ENCODE peak calls at places on chromosomes 16 and 17, in eight cellular contexts. E is lung; J is fibroblast of lung; Q is CD8-positive, alpha-beta T cell; N is right lobe of liver; M is colonic mucosa; H is GM23338; T is ascending aorta. V is an unnamed sample. For H3K4me1, the result is how much of the 10 kb centered on the place peaks cover.

GRCh38 chr16:69830534-69831211 is 68.5 kb downstream of the WWP2 start:
- DNase-seq in N (no peak), H (no peak), Q (no peak), J (no peak), M (no peak), T (no peak), E (peak), V (no peak)

GRCh38 chr17:54372071-54372720 is 528.5 kb upstream of the TOM1L1 start:
- DNase-seq in M (no peak), T (no peak), N (no peak), Q (no peak), J (no peak), H (peak), E (no peak), V (no peak)

GRCh38 chr16:62738631-62739030 is 702.4 kb upstream of the CDH8 start:
- DNase-seq in M (no peak), N (no peak), T (no peak), J (no peak), H (no peak), Q (no peak), E (no peak), V (no peak)

GRCh38 chr17:73654241-73654640 is 10.0 kb upstream of the SDK2 start:
- DNase-seq in Q (no peak), N (no peak), J (no peak), M (no peak), H (no peak), E (peak), T (no peak), V (no peak)

GRCh38 chr17:21379080-21379711 is 3.0 kb downstream of the KCNJ12 start:
- DNase-seq in J (no peak), H (no peak), T (no peak), E (no peak), M (peak), N (no peak), Q (no peak), V (peak)

GRCh38 chr17:58191259-58191896 is 1.1 kb upstream of the EPX start:
- DNase-seq in Q (no peak), N (no peak), M (no peak), T (peak), J (no peak), E (no peak), H (no peak), V (no peak)

GRCh38 chr16:12614662-12615278 is 188.9 kb downstream of the CPPED1 start:
- DNase-seq in M (no peak), Q (no peak), H (no peak), J (no peak), E (no peak), N (no peak), T (no peak), V (no peak)

GRCh38 chr17:46739982-46740381 is 78.5 kb downstream of the WNT3 start:
- DNase-seq in J (no peak), H (no peak), E (no peak), M (no peak), Q (no peak), T (no peak), N (no peak), V (no peak)

GRCh38 chr16:28879261-28879840 is 1.1 kb downstream of the ATP2A1 start:
- DNase-seq in T (no peak), J (no peak), M (peak), E (no peak), Q (no peak), N (no peak), H (no peak), V (no peak)

GRCh38 chr16:88074041-88074440 is 122.8 kb downstream of the BANP start:
- DNase-seq in J (no peak), E (no peak), M (no peak), H (no peak), N (no peak), Q (no peak), T (no peak), V (no peak)
- H3K4me3 ChIP-seq in J (no peak), E (no peak), M (no peak), H (no peak), N (no peak), Q (no peak), T (no peak), V (no peak)

GRCh38 chr17:42414782-42415409 is 8.2 kb downstream of the CAVIN1 start:
- DNase-seq in H (no peak), Q (peak), J (no peak), E (peak), N (no peak), T (no peak), M (no peak), V (no peak)
- H3K27ac ChIP-seq in H (peak), Q (no peak), J (no peak), E (peak), N (no peak), T (peak), M (no peak), V (peak)

GRCh38 chr17:35795871-35796265 is 427 bp upstream of the MMP28 start:
- DNase-seq in E (peak), T (no peak), Q (no peak), H (no peak), J (no peak), N (no peak), M (no peak), V (no peak)
- H3K4me1 ChIP-seq in E (under half), T (under half), Q (under half), H (under half), J (under half), N (under half), M (under half), V (under half)

DNA sequence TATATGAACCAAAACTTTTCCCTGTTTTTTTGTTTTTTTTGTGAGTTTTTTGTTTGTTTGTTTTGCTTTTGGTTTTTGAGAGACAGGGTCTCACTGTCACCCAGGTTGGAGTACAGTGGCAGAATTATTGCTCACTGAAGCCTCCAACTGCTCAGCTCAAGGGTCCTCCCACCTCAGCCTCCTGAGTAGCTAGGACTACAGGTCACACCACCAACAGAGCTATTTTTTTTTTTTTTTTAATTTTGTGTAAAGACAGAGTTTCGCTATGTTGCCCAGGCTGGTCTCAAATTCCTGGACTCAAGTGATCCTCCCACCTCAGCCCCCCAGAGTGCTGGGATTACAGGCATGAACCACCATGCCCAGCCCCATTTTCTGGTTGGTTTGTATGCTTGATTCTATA is 28.6 kb downstream of the CMTM4 start:
- DNase-seq in T (no peak), E (no peak), J (no peak), M (no peak), N (no peak), H (no peak), Q (no peak), V (no peak)
- H3K4me3 ChIP-seq in T (no peak), E (no peak), J (no peak), M (no peak), N (no peak), H (no peak), Q (no peak), V (no peak)

DNA sequence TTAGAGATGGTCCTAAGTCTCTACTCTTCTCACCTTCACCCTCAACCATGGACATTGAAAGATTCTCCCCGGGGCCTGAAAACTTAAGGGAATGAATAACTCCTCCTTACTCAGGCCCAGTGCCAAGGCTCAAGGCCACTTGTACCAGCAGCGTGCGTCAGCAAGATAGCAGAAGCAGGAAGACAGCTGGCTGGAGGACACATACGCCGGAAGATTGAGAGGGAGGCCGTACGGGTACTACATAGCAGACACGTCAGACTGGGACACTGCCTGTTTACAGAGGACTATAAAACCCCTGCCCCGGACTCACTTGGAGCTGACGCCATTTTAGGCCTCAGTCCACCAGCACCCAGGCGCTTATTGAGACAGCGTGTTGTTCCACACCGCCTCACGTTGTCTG is 75.8 kb upstream of the MED13 start:
- DNase-seq in T (no peak), Q (no peak), H (no peak), J (no peak), M (peak), E (no peak), N (no peak), V (no peak)
- H3K27ac ChIP-seq in T (no peak), Q (no peak), H (no peak), J (no peak), M (no peak), E (no peak), N (no peak), V (no peak)

GRCh38 chr16:80992676-80993292 is 13.9 kb downstream of the CMC2 start:
- DNase-seq in M (no peak), J (no peak), N (no peak), Q (no peak), H (no peak), T (no peak), E (no peak), V (no peak)

GRCh38 chr16:80989801-80990200 is 16.9 kb downstream of the CMC2 start:
- DNase-seq in J (no peak), M (no peak), E (no peak), N (no peak), Q (no peak), T (no peak), H (no peak), V (no peak)

GRCh38 chr16:80990577-80990976 is 16.1 kb downstream of the CMC2 start:
- DNase-seq in T (no peak), Q (no peak), J (no peak), M (no peak), N (no peak), H (no peak), E (no peak), V (no peak)

GRCh38 chr16:80991792-80992430 is 14.8 kb downstream of the CMC2 start:
- DNase-seq in E (no peak), N (no peak), T (no peak), H (no peak), Q (no peak), J (no peak), M (no peak), V (no peak)

DNA sequence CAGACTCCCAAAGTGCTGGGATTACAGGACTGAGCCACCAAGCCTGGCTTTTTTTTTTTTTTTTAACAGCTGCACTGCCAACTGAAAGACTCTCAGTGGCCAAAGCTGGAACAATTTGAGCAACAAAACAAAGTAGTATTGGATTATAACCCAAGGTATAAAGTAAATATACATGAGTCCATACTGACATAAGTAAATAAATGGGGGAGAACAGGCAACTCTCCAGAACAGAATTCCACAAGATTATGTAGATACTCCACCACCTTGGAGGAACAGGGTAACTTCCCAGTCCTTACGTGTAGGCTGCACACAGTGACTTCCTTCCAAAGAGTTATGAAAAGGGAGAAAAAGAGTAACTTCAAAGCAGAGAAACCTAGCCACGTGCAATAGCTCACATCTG is 15.7 kb downstream of the CMC2 start:
- DNase-seq in T (no peak), H (no peak), Q (no peak), N (no peak), M (no peak), E (no peak), J (no peak), V (no peak)
- H3K4me1 ChIP-seq in T (under half), H (under half), Q (under half), N (under half), M (under half), E (under half), J (under half), V (under half)

DNA sequence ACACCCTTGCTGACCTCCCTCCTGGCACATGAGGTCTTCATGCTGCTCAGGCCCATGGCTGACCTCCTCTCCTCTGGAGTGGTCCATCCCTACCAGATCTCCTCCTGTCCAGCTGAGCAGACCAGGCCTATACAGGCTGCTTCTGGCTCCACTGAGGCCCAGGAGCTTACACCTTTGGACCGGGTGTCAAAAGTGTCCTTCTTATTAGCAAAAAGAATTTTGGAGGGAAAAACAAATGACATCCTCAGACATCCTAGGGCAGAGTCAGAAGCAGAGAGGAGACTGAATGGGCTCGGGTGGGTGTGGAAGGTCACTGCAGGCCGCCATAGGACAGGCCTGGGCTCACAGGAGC is 38.1 kb downstream of the WSB1 start:
- DNase-seq in H (no peak), E (no peak), T (no peak), M (no peak), Q (no peak), J (no peak), N (no peak), V (no peak)
- H3K4me3 ChIP-seq in H (peak), E (no peak), T (no peak), M (no peak), Q (no peak), J (no peak), N (no peak), V (peak)

DNA sequence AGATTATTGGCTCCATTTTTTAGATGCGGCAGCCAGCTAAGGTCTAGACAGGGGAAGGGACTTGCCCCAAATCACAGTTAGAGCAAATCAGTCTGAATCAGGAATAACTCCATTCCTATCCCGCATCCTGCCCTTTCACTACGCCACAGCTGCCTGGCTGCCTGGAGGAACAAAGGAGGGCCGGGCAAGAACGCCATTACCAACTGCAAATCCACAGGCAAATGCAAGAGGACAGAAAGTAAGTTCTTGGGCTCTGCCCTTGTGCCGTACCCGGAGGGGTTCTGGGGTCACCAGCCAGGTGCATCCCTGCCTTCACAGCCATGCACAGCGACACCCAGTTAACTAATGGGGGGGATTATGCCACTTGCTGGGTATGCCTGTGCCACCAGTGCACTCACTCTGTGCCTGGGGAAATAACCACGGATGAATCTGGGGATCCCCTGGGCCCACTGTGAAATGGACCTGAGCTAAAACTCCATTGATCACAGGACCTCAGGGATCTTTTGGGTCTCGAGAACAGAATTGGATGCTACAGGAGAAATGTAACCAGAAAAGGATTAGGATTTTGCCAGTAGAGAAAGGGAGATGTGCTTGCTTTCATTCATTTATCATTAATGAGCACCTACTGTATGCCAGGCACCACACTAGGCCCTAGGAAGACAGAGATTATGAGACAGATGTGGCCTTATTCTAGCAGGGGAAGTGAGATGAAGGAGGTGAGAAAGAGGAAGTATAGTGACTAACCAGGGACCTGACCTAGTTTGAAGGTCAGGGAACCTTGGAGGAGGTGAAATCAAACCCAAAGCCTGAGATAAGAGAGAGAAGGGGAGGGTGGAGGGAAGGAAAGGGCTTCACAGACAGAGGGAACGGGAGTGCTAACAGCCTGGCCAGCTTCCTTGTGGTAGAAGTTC is 17.7 kb downstream of the BCL7C start:
- DNase-seq in H (peak), M (peak), T (no peak), E (no peak), J (peak), Q (peak), N (no peak), V (no peak)
- H3K27ac ChIP-seq in H (peak), M (peak), T (peak), E (peak), J (peak), Q (peak), N (peak), V (peak)

DNA sequence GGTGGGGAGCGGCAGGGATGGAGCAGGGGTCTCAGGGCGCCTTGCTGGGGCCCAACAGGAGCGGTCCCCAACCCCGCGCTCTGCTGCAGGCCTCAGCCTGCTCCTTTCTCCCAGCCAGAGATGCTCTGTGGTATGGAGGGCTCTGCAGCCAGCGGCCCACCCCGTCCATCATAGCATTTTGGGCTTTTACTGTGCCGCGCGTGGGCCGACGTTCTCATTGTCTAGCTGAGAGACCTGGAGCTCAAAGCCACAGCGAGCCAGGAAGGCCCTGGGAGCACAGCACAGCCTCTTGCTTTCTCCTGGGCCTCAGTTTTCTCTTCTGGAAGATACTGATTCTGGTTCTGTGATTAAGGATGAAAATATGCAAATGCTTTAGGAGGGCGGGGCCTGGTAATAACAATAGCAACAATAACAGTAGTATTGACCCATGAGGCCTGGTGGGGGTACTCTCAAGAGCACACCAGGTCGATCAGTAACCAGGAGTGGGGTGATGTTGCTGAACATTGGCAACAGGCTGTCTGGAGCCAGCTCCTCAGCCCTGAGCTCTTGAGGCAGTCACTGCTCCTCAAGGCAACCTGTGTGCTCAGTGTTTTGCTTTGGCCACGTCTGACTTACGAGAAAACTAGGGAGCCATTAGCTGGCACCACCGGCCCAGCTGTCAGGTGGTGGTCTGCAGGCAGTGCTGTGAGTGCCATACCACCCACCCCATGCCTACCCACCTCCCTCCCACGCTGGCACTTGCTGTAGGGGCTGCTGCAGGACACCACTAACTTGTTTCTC is 1.1 kb upstream of the RASD1 start:
- DNase-seq in Q (no peak), J (peak), T (no peak), H (no peak), E (no peak), M (no peak), N (peak), V (no peak)
- H3K4me1 ChIP-seq in Q (under half), J (under half), T (under half), H (under half), E (under half), M (under half), N (under half), V (under half)

GRCh38 chr17:44830359-44831269 is 527 bp upstream of the GJC1 start:
- DNase-seq in N (no peak), T (no peak), M (no peak), H (peak), J (no peak), E (no peak), Q (no peak), V (no peak)
- H3K4me3 ChIP-seq in N (peak), T (peak), M (peak), H (peak), J (peak), E (peak), Q (peak), V (peak)